ENCODE peak calls at places on chromosome 21, in five cellular contexts. X is A549, I is NCI-H2081, F is fibroblast of pulmonary artery, Z is pancreas. H is an unnamed sample.

GRCh38 chr21:45502600-45502999 is 39.6 kb downstream of the SLC19A1 start:
- DNase-seq in X (no peak), I (no peak), F (no peak), Z (no peak), H (no peak)

GRCh38 chr21:34737115-34737514 is 68.3 kb downstream of the CLIC6 start:
- DNase-seq in X (no peak), I (no peak), F (no peak), Z (peak; percentile 25), H (peak; percentile 34)

GRCh38 chr21:14864211-14865021 is 200.4 kb downstream of the NRIP1 start:
- DNase-seq in X (peak; percentile 21), I (peak; percentile 49), F (peak; percentile 88), Z (peak; percentile 68), H (peak; percentile 82)

GRCh38 chr21:24260751-24261150 is 1346.5 kb downstream of the MRPL39 start:
- DNase-seq in X (no peak), I (no peak), F (no peak), Z (no peak), H (no peak)

GRCh38 chr21:29477941-29478340 is 179.2 kb downstream of the BACH1 start:
- DNase-seq in X (no peak), I (no peak), F (peak; percentile 7), Z (no peak), H (no peak)

GRCh38 chr21:44443891-44444285 is 11.4 kb upstream of the LRRC3 start:
- DNase-seq in X (no peak), I (no peak), F (no peak), Z (no peak), H (no peak)

GRCh38 chr21:37797403-37797802 is 118.9 kb downstream of the KCNJ6 start:
- DNase-seq in X (no peak), I (no peak), F (no peak), Z (no peak), H (peak; percentile 30)

GRCh38 chr21:39788383-39788782 is 43.4 kb downstream of the IGSF5 start:
- DNase-seq in X (peak; percentile 67), I (peak; percentile 74), F (peak; percentile 50), Z (peak; percentile 85), H (peak; percentile 68)

GRCh38 chr21:21029159-21029558 is 30.9 kb downstream of the NCAM2 start:
- DNase-seq in X (no peak), I (peak; percentile 17), F (peak; percentile 27), Z (no peak), H (no peak)

GRCh38 chr21:38343691-38344090 is 86.9 kb downstream of the KCNJ15 start:
- DNase-seq in X (peak; percentile 58), I (peak; percentile 15), F (peak; percentile 37), Z (peak; percentile 79), H (peak; percentile 73)

GRCh38 chr21:33901421-33902288 is 13.9 kb downstream of the ATP5PO start:
- DNase-seq in X (no peak), I (peak; percentile 18), F (peak; percentile 74), Z (peak; percentile 21), H (peak; percentile 50)

GRCh38 chr21:32392299-32392879 is 423 bp downstream of the URB1 start:
- DNase-seq in X (no peak), I (no peak), F (no peak), Z (no peak), H (no peak)

GRCh38 chr21:32368386-32368785 is 24.4 kb downstream of the URB1 start:
- DNase-seq in X (no peak), I (no peak), F (no peak), Z (no peak), H (peak; percentile 60)

GRCh38 chr21:28590722-28591121 is 402.0 kb downstream of the LTN1 start:
- DNase-seq in X (no peak), I (no peak), F (no peak), Z (no peak), H (no peak)

GRCh38 chr21:45539046-45539795 is 3.0 kb downstream of the SLC19A1 start:
- DNase-seq in X (no peak), I (no peak), F (no peak), Z (no peak), H (no peak)

GRCh38 chr21:33011462-33011861 is 14.3 kb upstream of the OLIG2 start:
- DNase-seq in X (peak; percentile 57), I (no peak), F (peak; percentile 48), Z (no peak), H (peak; percentile 90)

GRCh38 chr21:18354947-18355346 is 48.6 kb downstream of the TMPRSS15 start:
- DNase-seq in X (no peak), I (no peak), F (no peak), Z (no peak), H (peak; percentile 74)

GRCh38 chr21:17428484-17428869 is 84.4 kb upstream of the CXADR start:
- DNase-seq in X (no peak), I (no peak), F (no peak), Z (no peak), H (no peak)

GRCh38 chr21:27425574-27425973 is 458.7 kb upstream of the ADAMTS5 start:
- DNase-seq in X (no peak), I (no peak), F (peak; percentile 40), Z (no peak), H (peak; percentile 92)

GRCh38 chr21:38777521-38777920 is 28.2 kb upstream of the ETS2 start:
- DNase-seq in X (no peak), I (no peak), F (no peak), Z (no peak), H (no peak)

GRCh38 chr21:28537371-28538079 is 455.2 kb downstream of the LTN1 start:
- DNase-seq in X (no peak), I (no peak), F (peak; percentile 56), Z (no peak), H (no peak)

GRCh38 chr21:26199471-26199870 is 28.9 kb upstream of the APP start:
- DNase-seq in X (no peak), I (no peak), F (peak; percentile 18), Z (no peak), H (no peak)

GRCh38 chr21:10430007-10430406 is 91.4 kb upstream of the TPTE start:
- DNase-seq in X (no peak), I (no peak), F (no peak), Z (no peak), H (no peak)

H was measured in myocyte.